ENCODE peak calls at places on chromosomes 7 and 10, in eight cellular contexts. V is effector memory CD8-positive, alpha-beta T cell; L is GM12891; T is activated CD4-positive, alpha-beta T cell treated with anti-CD3 and anti-CD28 coated beads, Interleukin-2, amount 50 U/mL, for 24 hours; U is stimulated activated CD4-positive, alpha-beta T cell treated with anti-CD3 and anti-CD28 coated beads, TNF-alpha, amount 100 ng/mL, for 48 hours; F is left ventricle myocardium inferior; Y is Ammon's horn; I is cortex of kidney. S is an unnamed sample.

GRCh38 chr10:50788951-50789904 is 49.5 kb downstream of the ASAH2B start:
- DNase-seq in L (no peak), I (no peak), U (no peak), Y (peak), V (no peak), T (no peak), F (no peak), S (no peak)

GRCh38 chr10:7972367-7972766 is 82.1 kb upstream of the GATA3 start:
- DNase-seq in F (no peak), L (no peak), I (no peak), Y (no peak), T (no peak), V (no peak), U (no peak), S (no peak)

GRCh38 chr7:26673858-26674257 is 190.5 kb downstream of the SKAP2 start:
- DNase-seq in L (no peak), I (no peak), V (no peak), T (no peak), U (no peak), Y (no peak), F (no peak), S (no peak)

GRCh38 chr7:64098-64521 is 128.3 kb upstream of the FAM20C start:
- DNase-seq in Y (peak), U (no peak), L (no peak), V (peak), T (no peak), I (no peak), F (peak), S (peak)

GRCh38 chr7:116441534-116441933 is 58.0 kb upstream of the CAV2 start:
- DNase-seq in T (no peak), U (no peak), F (no peak), Y (no peak), V (no peak), L (no peak), I (no peak), S (no peak)

GRCh38 chr10:103712146-103712545 is 143.2 kb downstream of the SH3PXD2A start:
- DNase-seq in Y (no peak), F (no peak), L (no peak), U (no peak), I (no peak), T (no peak), V (no peak), S (no peak)

GRCh38 chr7:77360104-77360503 is 56.0 kb downstream of the GSAP start:
- DNase-seq in T (no peak), F (no peak), U (no peak), L (no peak), V (no peak), I (no peak), Y (no peak), S (no peak)

GRCh38 chr7:8305625-8306388 is 43.8 kb upstream of the ICA1 start:
- DNase-seq in T (no peak), L (no peak), U (no peak), I (no peak), Y (no peak), V (no peak), F (no peak), S (no peak)

GRCh38 chr7:121029302-121029701 is 40.8 kb downstream of the CPED1 start:
- DNase-seq in I (no peak), V (no peak), T (no peak), Y (no peak), L (no peak), F (no peak), U (no peak), S (no peak)

GRCh38 chr7:18345641-18346234 is 149.8 kb upstream of the HDAC9 start:
- DNase-seq in T (peak), V (peak), F (no peak), I (no peak), U (no peak), L (no peak), Y (peak), S (no peak)

GRCh38 chr10:28266449-28267224 is 36.2 kb downstream of the MPP7 start:
- DNase-seq in V (no peak), T (no peak), U (no peak), L (no peak), F (no peak), I (no peak), Y (no peak), S (no peak)

GRCh38 chr10:85444868-85445267 is 921.7 kb downstream of the GRID1 start:
- DNase-seq in L (no peak), Y (no peak), T (no peak), I (no peak), U (no peak), F (no peak), V (no peak), S (no peak)

GRCh38 chr7:69994218-69994617 is 395.9 kb downstream of the AUTS2 start:
- DNase-seq in I (no peak), Y (no peak), F (no peak), U (no peak), L (no peak), T (no peak), V (no peak), S (no peak)

S was measured in sciatic nerve.